ENCODE peak calls at places on chromosomes 2 and 18, in five cellular contexts. B is activated effector memory CD4-positive, alpha-beta T cell treated with Interleukin-2 at 50 U/mL for 16 hours; T is stimulated activated CD4-positive, alpha-beta T cell treated with anti-CD3 and anti-CD28 coated beads, Interleukin-2, amount 100 ng/mL, for 24 hours; N is CD4-positive, alpha-beta T cell; K is activated CD4-positive, alpha-beta T cell treated with anti-CD3 and anti-CD28 coated beads for 24 hours. O is an unnamed sample.

GRCh38 chr2:3626118-3626816 is 31.4 kb downstream of the COLEC11 start:
- DNase-seq in B (no peak), T (no peak), N (no peak), K (no peak), O (no peak)

GRCh38 chr18:11873670-11874340 is 22.6 kb downstream of the CHMP1B start:
- DNase-seq in B (no peak), T (no peak), N (no peak), K (no peak), O (no peak)

GRCh38 chr2:239319261-239319661 is 81.6 kb downstream of the HDAC4 start:
- DNase-seq in B (no peak), T (no peak), N (no peak), K (no peak), O (no peak)

GRCh38 chr2:70830333-70830732 is 5.3 kb downstream of the CD207 start:
- DNase-seq in B (no peak), T (no peak), N (no peak), K (no peak), O (no peak)

GRCh38 chr2:43576983-43577892 is 18.6 kb downstream of the THADA start:
- DNase-seq in B (no peak), T (no peak), N (peak; percentile 15), K (no peak), O (no peak)

GRCh38 chr2:166539340-166540162 is 45.5 kb upstream of the SCN7A start:
- DNase-seq in B (no peak), T (no peak), N (peak; percentile 1), K (peak; percentile 22), O (no peak)

GRCh38 chr18:58058720-58059119 is 14.7 kb downstream of the NEDD4L start:
- DNase-seq in B (no peak), T (no peak), N (no peak), K (no peak), O (no peak)

GRCh38 chr2:18891598-18892345 is 302.4 kb upstream of the NT5C1B start:
- DNase-seq in B (no peak), T (no peak), N (no peak), K (no peak), O (no peak)

GRCh38 chr2:9057939-9058761 is 54.7 kb upstream of the MBOAT2 start:
- DNase-seq in B (no peak), T (no peak), N (no peak), K (no peak), O (no peak)

GRCh38 chr2:134232868-134233732 is 20.8 kb upstream of the MGAT5 start:
- DNase-seq in B (no peak), T (no peak), N (no peak), K (no peak), O (no peak)

GRCh38 chr2:207967121-207967520 is 58.2 kb downstream of the PLEKHM3 start:
- DNase-seq in B (no peak), T (no peak), N (no peak), K (no peak), O (no peak)

GRCh38 chr2:105861198-105861597 is 116.5 kb downstream of the NCK2 start:
- DNase-seq in B (no peak), T (no peak), N (no peak), K (no peak), O (no peak)

GRCh38 chr18:24544141-24544498 is 83.7 kb downstream of the HRH4 start:
- DNase-seq in B (no peak), T (no peak), N (no peak), K (no peak), O (no peak)

GRCh38 chr2:111046670-111047069 is 74.0 kb upstream of the BCL2L11 start:
- DNase-seq in B (no peak), T (no peak), N (no peak), K (no peak), O (no peak)

GRCh38 chr2:37344453-37345361 is at the start of gene QPCT:
- DNase-seq in B (peak; percentile 53), T (peak; percentile 46), N (peak; percentile 47), K (peak; percentile 29), O (peak; percentile 20)

GRCh38 chr2:169478339-169478738 is 955 bp upstream of the BBS5 start:
- DNase-seq in B (no peak), T (no peak), N (no peak), K (no peak), O (no peak)

GRCh38 chr2:238999290-238999741 is 151.4 kb downstream of the TWIST2 start:
- DNase-seq in B (no peak), T (no peak), N (no peak), K (no peak), O (no peak)

GRCh38 chr2:191245869-191246531 is 796 bp downstream of the MYO1B start:
- DNase-seq in B (no peak), T (peak; percentile 37), N (no peak), K (peak; percentile 7), O (no peak)

GRCh38 chr2:96921561-96922303 is 51.9 kb upstream of the SEMA4C start:
- DNase-seq in B (no peak), T (no peak), N (no peak), K (no peak), O (no peak)

GRCh38 chr2:29000481-29000880 is 19.4 kb downstream of the TOGARAM2 start:
- DNase-seq in B (peak; percentile 33), T (no peak), N (peak; percentile 48), K (no peak), O (peak; percentile 60)

GRCh38 chr18:80232030-80232429 is 15.3 kb downstream of the PARD6G start:
- DNase-seq in B (no peak), T (no peak), N (no peak), K (no peak), O (no peak)

GRCh38 chr18:8890957-8891464 is 185.7 kb downstream of the MTCL1 start:
- DNase-seq in B (no peak), T (no peak), N (no peak), K (no peak), O (no peak)

GRCh38 chr2:237281900-237282306 is 132.1 kb downstream of the COL6A3 start:
- DNase-seq in B (no peak), T (no peak), N (no peak), K (no peak), O (no peak)

GRCh38 chr18:57542126-57542525 is 44.4 kb downstream of the FECH start:
- DNase-seq in B (no peak), T (no peak), N (no peak), K (no peak), O (no peak)

GRCh38 chr2:121214296-121214695 is 70.7 kb downstream of the TFCP2L1 start:
- DNase-seq in B (no peak), T (no peak), N (no peak), K (no peak), O (no peak)

GRCh38 chr2:38128653-38129052 is 52.7 kb upstream of the CYP1B1 start:
- DNase-seq in B (no peak), T (no peak), N (no peak), K (no peak), O (no peak)

GRCh38 chr2:10382313-10383061 is 65.6 kb downstream of the ODC1 start:
- DNase-seq in B (peak; percentile 27), T (peak; percentile 24), N (peak; percentile 35), K (no peak), O (peak; percentile 30)

GRCh38 chr18:49521251-49521650 is 34.2 kb upstream of the C18orf32 start:
- DNase-seq in B (no peak), T (no peak), N (no peak), K (no peak), O (no peak)

GRCh38 chr2:239193925-239194687 is 206.7 kb downstream of the HDAC4 start:
- DNase-seq in B (no peak), T (no peak), N (no peak), K (no peak), O (no peak)

GRCh38 chr2:242015366-242016065 is 146.0 kb downstream of the RTP5 start:
- DNase-seq in B (no peak), T (no peak), N (no peak), K (no peak), O (no peak)

GRCh38 chr2:117603569-117603968 is 210.9 kb upstream of the DDX18 start:
- DNase-seq in B (no peak), T (no peak), N (no peak), K (no peak), O (no peak)

O was measured in GM18507.